ENCODE peak calls at places on chromosomes 4 and X, in four cellular contexts. B is Daoy, M is chondrocyte, N is nucleus accumbens. U is an unnamed sample.

GRCh38 chrX:142001934-142002333 is 98.2 kb downstream of the MAGEC1 start:
- DNase-seq in B (no peak), M (no peak), N (no peak), U (no peak)

GRCh38 chr4:13522282-13523104 is 21.8 kb downstream of the NKX3-2 start:
- DNase-seq in M (peak), N (no peak), B (no peak), U (no peak)

GRCh38 chr4:5711479-5712184 is 631 bp downstream of the EVC start:
- DNase-seq in B (peak), M (no peak), N (no peak), U (peak)

GRCh38 chr4:9703391-9703790 is 78.0 kb upstream of the DRD5 start:
- DNase-seq in B (peak), M (no peak), N (no peak), U (peak)

GRCh38 chr4:7186516-7187296 is 5.6 kb upstream of the SORCS2 start:
- DNase-seq in N (no peak), M (no peak), B (no peak), U (no peak)

GRCh38 chr4:173371292-173372192 is 788 bp downstream of the SAP30 start:
- DNase-seq in N (peak), B (peak), M (no peak), U (peak)

GRCh38 chr4:169179609-169180526 is 90.9 kb downstream of the SH3RF1 start:
- DNase-seq in B (no peak), N (no peak), M (no peak), U (no peak)

GRCh38 chrX:136386821-136387220 is 86.1 kb downstream of the ADGRG4 start:
- DNase-seq in N (no peak), B (no peak), M (no peak), U (no peak)

GRCh38 chr4:56908206-56909082 is 744 bp downstream of the REST start:
- DNase-seq in N (peak), M (no peak), B (peak), U (peak)

GRCh38 chrX:104335765-104336164 is 81.0 kb upstream of the ESX1 start:
- DNase-seq in N (no peak), B (peak), M (no peak), U (no peak)

GRCh38 chr4:151356510-151356909 is 31.1 kb upstream of the SH3D19 start:
- DNase-seq in M (no peak), B (peak), N (no peak), U (no peak)

GRCh38 chr4:76955187-76955586 is 5.6 kb downstream of the SEPTIN11 start:
- DNase-seq in B (no peak), M (no peak), N (no peak), U (no peak)

U was measured in body of pancreas.